ENCODE peak calls at places on chromosome 15, in six cellular contexts. F is occipital lobe, Q is DMS79 treated with DMSO at 0.1 percent for 48 hours, E is OCI-LY7, Y is ureter, O is NCI-H69. S is an unnamed sample.

GRCh38 chr15:32790352-32790999 is 72.7 kb downstream of the GREM1 start:
- DNase-seq in F (no peak), Q (no peak), E (no peak), Y (no peak), O (peak), S (no peak)

GRCh38 chr15:94094310-94094709 is 137.1 kb upstream of the MCTP2 start:
- DNase-seq in F (no peak), Q (no peak), E (no peak), Y (no peak), O (no peak), S (no peak)

GRCh38 chr15:29596266-29596665 is 226.0 kb downstream of the TJP1 start:
- DNase-seq in F (no peak), Q (no peak), E (peak), Y (no peak), O (peak), S (no peak)

GRCh38 chr15:56871867-56872266 is 46.6 kb upstream of the TCF12 start:
- DNase-seq in F (no peak), Q (no peak), E (no peak), Y (no peak), O (peak), S (no peak)

GRCh38 chr15:90442423-90442822 is 54.4 kb downstream of the IQGAP1 start:
- DNase-seq in F (no peak), Q (no peak), E (no peak), Y (no peak), O (no peak), S (no peak)

GRCh38 chr15:90885432-90886290 is 1.4 kb downstream of the FES start:
- DNase-seq in F (peak), Q (no peak), E (peak), Y (peak), O (peak), S (peak)

GRCh38 chr15:90020041-90020735 is 19.1 kb downstream of the ZNF710 start:
- DNase-seq in F (no peak), Q (no peak), E (no peak), Y (no peak), O (no peak), S (no peak)

GRCh38 chr15:82228750-82229149 is 33.8 kb downstream of the EFL1 start:
- DNase-seq in F (no peak), Q (no peak), E (no peak), Y (no peak), O (no peak), S (no peak)

GRCh38 chr15:89088605-89089315 is 504 bp downstream of the ABHD2 start:
- DNase-seq in F (no peak), Q (no peak), E (peak), Y (no peak), O (peak), S (no peak)

GRCh38 chr15:96046620-96047240 is 283.8 kb upstream of the NR2F2 start:
- DNase-seq in F (no peak), Q (no peak), E (no peak), Y (no peak), O (no peak), S (no peak)

GRCh38 chr15:39299506-39300267 is 281.2 kb upstream of the THBS1 start:
- DNase-seq in F (no peak), Q (no peak), E (no peak), Y (no peak), O (no peak), S (no peak)

GRCh38 chr15:34951993-34952392 is 17.5 kb downstream of the AQR start:
- DNase-seq in F (no peak), Q (no peak), E (no peak), Y (no peak), O (no peak), S (no peak)

GRCh38 chr15:89395461-89395875 is 60.8 kb upstream of the POLG start:
- DNase-seq in F (no peak), Q (no peak), E (no peak), Y (no peak), O (no peak), S (no peak)

GRCh38 chr15:51970981-51971352 is 611 bp downstream of the LEO1 start:
- DNase-seq in F (no peak), Q (no peak), E (peak), Y (no peak), O (no peak), S (no peak)

GRCh38 chr15:90597477-90598052 is 67.8 kb downstream of the CRTC3 start:
- DNase-seq in F (no peak), Q (no peak), E (peak), Y (no peak), O (no peak), S (no peak)

GRCh38 chr15:26867199-26868007 is 541 bp downstream of the GABRA5 start:
- DNase-seq in F (no peak), Q (no peak), E (no peak), Y (no peak), O (peak), S (peak)

GRCh38 chr15:28975766-28976179 is 90.0 kb downstream of the APBA2 start:
- DNase-seq in F (no peak), Q (no peak), E (peak), Y (no peak), O (peak), S (peak)

GRCh38 chr15:83322061-83322460 is 37.6 kb upstream of the BNC1 start:
- DNase-seq in F (no peak), Q (no peak), E (no peak), Y (no peak), O (no peak), S (no peak)

GRCh38 chr15:80996247-80996646 is 4.5 kb upstream of the TLNRD1 start:
- DNase-seq in F (no peak), Q (no peak), E (peak), Y (no peak), O (peak), S (no peak)

GRCh38 chr15:46304320-46304719 is 669.5 kb downstream of the SQOR start:
- DNase-seq in F (no peak), Q (no peak), E (peak), Y (no peak), O (peak), S (peak)

GRCh38 chr15:38251726-38252480 is 733 bp upstream of the SPRED1 start:
- DNase-seq in F (peak), Q (peak), E (peak), Y (peak), O (peak), S (peak)

GRCh38 chr15:99481406-99481805 is 84.4 kb upstream of the MEF2A start:
- DNase-seq in F (no peak), Q (no peak), E (no peak), Y (no peak), O (no peak), S (no peak)

GRCh38 chr15:52682776-52683175 is 3.6 kb upstream of the ATOSA start:
- DNase-seq in F (no peak), Q (no peak), E (peak), Y (no peak), O (no peak), S (no peak)

GRCh38 chr15:74788716-74789151 is 6.9 kb downstream of the CSK start:
- DNase-seq in F (no peak), Q (no peak), E (peak), Y (no peak), O (peak), S (peak)

GRCh38 chr15:70792171-70792573 is 28.8 kb upstream of the UACA start:
- DNase-seq in F (no peak), Q (no peak), E (no peak), Y (no peak), O (no peak), S (no peak)

GRCh38 chr15:80265021-80265420 is 13.0 kb upstream of the CTXND1 start:
- DNase-seq in F (peak), Q (no peak), E (no peak), Y (no peak), O (no peak), S (no peak)

GRCh38 chr15:40340038-40340739 is 550 bp downstream of the CCDC9B start:
- DNase-seq in F (no peak), Q (no peak), E (no peak), Y (peak), O (peak), S (no peak)

GRCh38 chr15:29522373-29523276 is 253.0 kb upstream of the NSMCE3 start:
- DNase-seq in F (no peak), Q (peak), E (no peak), Y (no peak), O (peak), S (no peak)

GRCh38 chr15:41493902-41494189 is 172 bp downstream of the ITPKA start:
- DNase-seq in F (no peak), Q (no peak), E (no peak), Y (no peak), O (no peak), S (no peak)